ENCODE peak calls at places on chromosomes 11 and 22, in five cellular contexts. R is vagina, J is H9, C is nephron progenitor cell, A is tibial artery. H is an unnamed sample.

GRCh38 chr11:21007297-21007696 is 337.9 kb downstream of the NELL1 start:
- DNase-seq in J (peak), A (no peak), R (no peak), C (no peak), H (no peak)

GRCh38 chr11:2940930-2941821 is 12.0 kb upstream of the PHLDA2 start:
- DNase-seq in R (no peak), A (no peak), J (no peak), C (no peak), H (no peak)

GRCh38 chr11:95778699-95779098 is 10.9 kb downstream of the FAM76B start:
- DNase-seq in J (no peak), A (no peak), C (no peak), R (no peak), H (no peak)

GRCh38 chr22:21850660-21851059 is 16.8 kb downstream of the MAPK1 start:
- DNase-seq in R (no peak), C (no peak), A (no peak), J (no peak), H (no peak)

GRCh38 chr22:46830001-46830715 is 67.7 kb downstream of the TBC1D22A start:
- DNase-seq in A (peak), C (no peak), J (no peak), R (peak), H (no peak)

GRCh38 chr11:100546714-100547113 is 140.4 kb upstream of the ARHGAP42 start:
- DNase-seq in A (no peak), R (no peak), J (no peak), C (no peak), H (no peak)

GRCh38 chr11:61671527-61671926 is 8.7 kb upstream of the DAGLA start:
- DNase-seq in C (no peak), R (no peak), J (peak), A (no peak), H (no peak)

GRCh38 chr22:50027639-50028537 is 15.3 kb upstream of the IL17REL start:
- DNase-seq in J (peak), A (no peak), C (no peak), R (no peak), H (no peak)

GRCh38 chr11:65634140-65634436 is 3.8 kb upstream of the SIPA1 start:
- DNase-seq in R (no peak), A (no peak), J (no peak), C (no peak), H (no peak)

GRCh38 chr11:75277991-75278790 is 37.6 kb downstream of the TPBGL start:
- DNase-seq in J (no peak), A (peak), C (no peak), R (no peak), H (no peak)

GRCh38 chr22:32204856-32205722 is at the start of gene RFPL2:
- DNase-seq in A (no peak), C (peak), R (no peak), J (peak), H (peak)

GRCh38 chr11:110433393-110434333 is 3.9 kb downstream of the FDX1 start:
- DNase-seq in A (no peak), C (no peak), R (no peak), J (no peak), H (peak)
- TF ChIP-seq CTCF in A (peak), C (peak), R (peak), J (peak), H (peak)

GRCh38 chr11:111941963-111942362 is 4.8 kb downstream of the DIXDC1 start:
- DNase-seq in J (no peak), R (no peak), A (no peak), C (no peak), H (no peak)

GRCh38 chr11:111937859-111938258 is 716 bp downstream of the DIXDC1 start:
- DNase-seq in C (peak), R (no peak), J (no peak), A (no peak), H (no peak)

GRCh38 chr11:111938687-111939160 is 1.6 kb downstream of the DIXDC1 start:
- DNase-seq in C (peak), R (no peak), A (no peak), J (peak), H (peak)

GRCh38 chr11:111937461-111937769 is 272 bp downstream of the DIXDC1 start:
- DNase-seq in A (no peak), C (no peak), J (no peak), R (no peak), H (no peak)

DNA sequence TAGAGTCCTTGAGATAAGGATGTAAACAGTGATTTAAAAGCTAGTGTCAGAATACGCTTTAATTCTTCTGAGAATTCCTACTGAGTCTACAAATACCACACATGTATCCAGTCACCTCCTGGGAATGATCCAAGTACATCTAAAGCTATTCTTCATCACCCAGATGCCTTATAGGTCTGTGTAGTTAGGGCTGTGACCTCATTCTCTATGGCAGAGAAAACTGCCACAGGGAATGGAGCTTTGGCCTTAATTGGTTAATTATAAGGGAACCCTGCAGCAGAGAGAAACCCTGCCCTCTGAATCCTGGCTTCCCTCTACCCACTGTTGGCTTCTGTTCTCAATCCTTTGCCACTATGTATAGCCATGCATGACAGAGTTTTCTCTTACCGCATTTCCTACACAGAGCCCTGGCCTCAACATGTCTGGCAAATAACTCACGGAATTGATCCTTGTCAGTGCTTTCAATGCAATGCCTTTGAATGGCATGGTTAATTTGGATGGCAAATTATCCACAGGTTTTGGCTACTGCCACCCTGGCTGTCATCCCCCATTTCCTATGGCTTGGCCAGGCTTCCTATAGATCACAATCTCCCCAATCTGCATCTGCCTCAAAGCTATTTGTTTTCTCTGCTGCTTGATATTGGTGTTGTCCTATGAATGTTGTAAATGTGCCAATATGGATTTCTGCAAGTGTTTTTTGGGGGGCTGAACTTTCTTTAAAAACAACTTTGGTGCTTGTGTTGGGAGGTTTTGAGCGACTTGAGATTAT is 2.9 kb downstream of the DIXDC1 start:
- DNase-seq in J (no peak), A (no peak), R (peak), C (no peak), H (no peak)
- TF ChIP-seq CTCF in J (no peak), A (no peak), R (no peak), C (no peak), H (no peak)

GRCh38 chr11:116870054-116870453 is 32.6 kb upstream of the APOA1 start:
- DNase-seq in R (no peak), A (no peak), J (no peak), C (no peak), H (no peak)

GRCh38 chr11:116867619-116868018 is 30.2 kb upstream of the APOA1 start:
- DNase-seq in A (no peak), C (no peak), J (no peak), R (no peak), H (no peak)

GRCh38 chr11:116871248-116871647 is 33.8 kb upstream of the APOA1 start:
- DNase-seq in A (no peak), R (no peak), J (no peak), C (no peak), H (no peak)

GRCh38 chr11:116868066-116868465 is 30.6 kb upstream of the APOA1 start:
- DNase-seq in J (no peak), A (no peak), R (no peak), C (no peak), H (no peak)

GRCh38 chr11:116869610-116870009 is 32.2 kb upstream of the APOA1 start:
- DNase-seq in A (no peak), C (no peak), J (no peak), R (no peak), H (no peak)
- TF ChIP-seq CTCF in A (no peak), C (no peak), J (no peak), R (no peak), H (no peak)

GRCh38 chr22:45554040-45554406 is 51.3 kb downstream of the FBLN1 start:
- DNase-seq in R (no peak), A (no peak), J (no peak), C (no peak), H (no peak)
- TF ChIP-seq CTCF in R (no peak), A (no peak), J (peak), C (peak), H (no peak)